ENCODE peak calls at places on chromosomes 1 and 21, in five cellular contexts. V, G, Q, C and M are unnamed samples.

GRCh38 chr1:69120828-69121227 is 446.9 kb upstream of the LRRC7 start:
- DNase-seq in V (no peak), G (no peak), Q (no peak), C (no peak), M (no peak)

GRCh38 chr21:32335601-32336575 is 37.2 kb downstream of the MRAP start:
- DNase-seq in V (no peak), G (no peak), Q (no peak), C (no peak), M (no peak)

GRCh38 chr1:159076753-159077656 is at the start of gene AIM2:
- DNase-seq in V (no peak), G (peak), Q (peak), C (no peak), M (no peak)

GRCh38 chr1:3747903-3748302 is 4.3 kb upstream of the CCDC27 start:
- DNase-seq in V (no peak), G (no peak), Q (no peak), C (no peak), M (no peak)

GRCh38 chr1:219430419-219430818 is 182.5 kb downstream of the ZC3H11B start:
- DNase-seq in V (no peak), G (no peak), Q (no peak), C (no peak), M (no peak)

GRCh38 chr1:23167353-23168078 is 1.1 kb downstream of the LUZP1 start:
- DNase-seq in V (no peak), G (no peak), Q (peak), C (peak), M (peak)

GRCh38 chr1:53765656-53766055 is 26.7 kb upstream of the GLIS1 start:
- DNase-seq in V (no peak), G (no peak), Q (no peak), C (no peak), M (no peak)

GRCh38 chr1:116008651-116009380 is 32.5 kb downstream of the SLC22A15 start:
- DNase-seq in V (no peak), G (no peak), Q (no peak), C (no peak), M (no peak)

GRCh38 chr21:16578912-16579311 is 849.1 kb downstream of the USP25 start:
- DNase-seq in V (no peak), G (no peak), Q (no peak), C (no peak), M (no peak)

GRCh38 chr1:44031900-44032817 is 897 bp upstream of the SLC6A9 start:
- DNase-seq in V (no peak), G (no peak), Q (no peak), C (no peak), M (peak)

GRCh38 chr1:44318097-44319088 is 36.7 kb downstream of the ERI3 start:
- DNase-seq in V (peak), G (no peak), Q (peak), C (peak), M (peak)

GRCh38 chr21:29349702-29350101 is 51.0 kb downstream of the BACH1 start:
- DNase-seq in V (no peak), G (no peak), Q (no peak), C (no peak), M (no peak)

GRCh38 chr1:12336436-12336835 is 106.6 kb downstream of the VPS13D start:
- DNase-seq in V (no peak), G (no peak), Q (no peak), C (no peak), M (no peak)

GRCh38 chr1:203113308-203113707 is 14.2 kb upstream of the ADORA1 start:
- DNase-seq in V (no peak), G (no peak), Q (no peak), C (no peak), M (no peak)

GRCh38 chr1:57033222-57034019 is 67.6 kb upstream of the C8B start:
- DNase-seq in V (no peak), G (no peak), Q (no peak), C (no peak), M (no peak)

GRCh38 chr1:10553124-10553523 is 78.4 kb downstream of the PEX14 start:
- DNase-seq in V (no peak), G (no peak), Q (no peak), C (no peak), M (no peak)

GRCh38 chr1:93321720-93322119 is 24.0 kb upstream of the DR1 start:
- DNase-seq in V (no peak), G (no peak), Q (no peak), C (no peak), M (no peak)
- H3K4me2 ChIP-seq in V (no peak), G (no peak), Q (no peak), C (no peak), M (no peak)

DNA sequence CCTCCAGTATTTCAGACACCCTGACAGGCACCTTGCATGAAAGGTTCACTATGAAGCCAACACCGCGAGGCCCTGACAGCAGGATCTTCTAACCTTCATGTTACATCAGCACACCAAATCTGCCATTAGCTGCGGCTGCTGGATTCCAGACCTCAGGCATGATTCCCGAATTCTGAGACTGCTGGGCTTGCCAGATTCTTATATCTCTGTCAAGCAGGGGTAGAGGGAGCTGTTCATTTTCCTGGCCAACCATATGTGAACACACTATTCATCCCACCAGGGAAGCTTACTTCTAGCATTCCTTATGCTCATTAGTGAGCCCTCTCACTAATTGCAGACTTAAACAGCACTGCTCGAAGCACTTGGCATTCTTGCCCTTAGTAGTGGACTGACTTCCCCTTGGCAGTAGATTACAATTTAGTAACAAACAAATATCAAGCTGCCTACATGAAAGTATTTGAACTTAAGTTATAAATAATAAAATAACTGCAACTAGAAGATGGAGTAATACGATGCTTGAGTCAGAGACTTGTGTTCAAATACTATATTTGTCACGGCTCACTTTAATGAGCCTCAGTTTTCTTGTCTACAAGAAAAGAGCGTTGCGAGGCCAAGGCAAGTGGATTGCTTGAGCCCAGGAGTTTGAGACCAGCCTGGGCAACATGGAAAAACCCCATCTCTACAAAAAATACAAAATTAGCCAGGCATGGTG is 43.3 kb downstream of the NID1 start:
- DNase-seq in V (no peak), G (no peak), Q (no peak), C (no peak), M (no peak)
- TF ChIP-seq JUNB in V (no peak), G (no peak), Q (no peak), C (no peak), M (no peak)

GRCh38 chr21:37338671-37339526 is 27.7 kb upstream of the DYRK1A start:
- DNase-seq in V (peak), G (no peak), Q (peak), C (peak), M (no peak)

GRCh38 chr21:37341254-37341960 is 25.2 kb upstream of the DYRK1A start:
- DNase-seq in V (no peak), G (no peak), Q (no peak), C (no peak), M (no peak)

GRCh38 chr21:37339527-37339889 is 27.1 kb upstream of the DYRK1A start:
- DNase-seq in V (no peak), G (no peak), Q (no peak), C (no peak), M (no peak)

GRCh38 chr21:37337831-37338230 is 28.7 kb upstream of the DYRK1A start:
- DNase-seq in V (no peak), G (no peak), Q (no peak), C (no peak), M (no peak)

DNA sequence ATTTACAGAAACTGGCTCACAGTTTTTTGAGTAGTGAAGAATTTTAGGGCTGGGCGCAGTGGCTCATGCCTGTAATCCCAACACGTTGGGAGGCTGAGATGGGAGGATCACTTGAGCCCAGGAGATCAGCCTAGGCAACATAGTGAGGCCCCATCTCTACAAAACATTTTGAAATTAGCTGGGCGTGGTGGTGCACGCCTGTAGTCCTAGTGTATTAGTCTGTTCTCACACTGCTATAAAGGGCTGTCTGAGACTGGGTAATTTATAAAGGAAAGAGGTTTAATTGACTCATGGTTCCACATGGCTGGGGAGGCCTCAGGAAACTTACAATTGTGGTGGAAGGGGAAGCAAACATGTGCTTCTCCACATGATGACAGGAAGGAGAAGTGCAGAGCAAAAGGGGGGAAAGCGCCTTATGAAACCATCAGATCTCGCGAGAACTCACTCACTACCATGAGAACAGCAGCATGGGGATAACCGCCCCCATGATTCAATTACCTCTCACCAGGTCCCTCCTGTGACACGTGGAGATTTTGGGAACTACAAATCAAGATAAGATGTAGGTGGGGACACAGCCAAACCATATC is 24.4 kb upstream of the DYRK1A start:
- DNase-seq in V (no peak), G (no peak), Q (no peak), C (no peak), M (no peak)
- H3K4me2 ChIP-seq in V (no peak), G (no peak), Q (no peak), C (no peak), M (no peak)

GRCh38 chr1:29557066-29557465 is 320.7 kb downstream of the PTPRU start:
- DNase-seq in V (no peak), G (no peak), Q (no peak), C (no peak), M (no peak)

GRCh38 chr1:29551536-29551935 is 315.2 kb downstream of the PTPRU start:
- DNase-seq in V (no peak), G (no peak), Q (no peak), C (no peak), M (no peak)

GRCh38 chr1:29555043-29555620 is 318.8 kb downstream of the PTPRU start:
- DNase-seq in V (no peak), G (no peak), Q (no peak), C (no peak), M (no peak)

GRCh38 chr1:29556657-29557056 is 320.3 kb downstream of the PTPRU start:
- DNase-seq in V (no peak), G (no peak), Q (no peak), C (no peak), M (no peak)

GRCh38 chr1:29554208-29554778 is 318.0 kb downstream of the PTPRU start:
- DNase-seq in V (no peak), G (no peak), Q (no peak), C (no peak), M (no peak)
- TF ChIP-seq JUNB in V (no peak), G (no peak), Q (no peak), C (no peak), M (no peak)

GRCh38 chr1:52542085-52542688 is 10.7 kb downstream of the TUT4 start:
- DNase-seq in V (no peak), G (no peak), Q (no peak), C (no peak), M (no peak)
- H3K4me2 ChIP-seq in V (no peak), G (no peak), Q (no peak), C (no peak), M (no peak)

DNA sequence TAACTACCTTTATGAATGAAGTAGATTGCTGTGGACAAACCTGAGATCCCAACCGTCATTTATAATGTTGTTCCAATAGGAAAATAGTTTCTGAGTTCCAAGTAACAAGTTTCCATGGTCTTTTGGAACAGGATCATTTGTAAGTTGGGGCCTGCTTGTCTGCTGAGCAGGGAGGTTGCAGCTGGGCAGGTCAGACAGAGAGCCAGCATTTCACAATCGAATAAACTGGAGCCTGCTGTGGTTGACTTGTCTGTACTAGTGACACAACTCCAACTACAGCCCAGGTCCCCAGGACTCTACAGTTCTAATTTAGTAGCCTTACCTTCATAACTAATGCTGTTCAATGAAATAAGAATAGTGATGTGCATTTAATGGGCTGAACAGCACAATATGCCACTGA is 18.6 kb upstream of the RALGPS2 start:
- DNase-seq in V (no peak), G (no peak), Q (no peak), C (no peak), M (no peak)
- TF ChIP-seq JUNB in V (no peak), G (no peak), Q (no peak), C (no peak), M (no peak)

GRCh38 chr1:156870734-156871133 is 10.1 kb downstream of the NTRK1 start:
- DNase-seq in V (peak), G (no peak), Q (no peak), C (no peak), M (no peak)
- H3K4me2 ChIP-seq in V (peak), G (no peak), Q (no peak), C (no peak), M (no peak)

DNA sequence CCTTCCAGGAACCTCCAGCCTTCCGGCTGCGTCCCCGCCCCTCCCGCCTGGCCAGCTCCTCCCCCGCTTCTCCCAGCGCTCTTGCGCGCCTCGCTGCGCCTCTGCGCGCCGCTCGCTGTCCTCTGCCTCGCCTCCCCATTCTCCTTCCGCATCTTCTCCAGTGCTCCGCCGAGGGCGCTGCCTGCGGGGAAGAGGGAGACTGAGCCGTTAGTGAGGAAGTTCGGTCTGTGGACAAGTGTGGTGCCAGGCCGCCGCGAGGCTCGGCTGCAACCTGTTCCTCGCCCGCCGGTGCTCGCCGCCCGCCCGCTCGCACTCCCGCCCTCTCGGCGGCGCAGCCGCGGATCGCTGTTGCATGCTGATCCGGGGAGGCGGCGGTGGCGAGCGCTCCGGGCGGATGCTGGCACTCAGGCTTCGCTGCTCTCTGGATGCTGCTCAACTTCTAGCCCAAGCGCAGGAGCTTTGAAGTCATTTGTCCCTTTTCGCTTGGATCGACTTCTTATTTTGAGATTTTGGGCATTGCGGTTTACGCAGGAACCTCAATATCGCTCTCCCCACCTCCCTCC is 715 bp upstream of the CACNA1E start:
- DNase-seq in V (no peak), G (no peak), Q (peak), C (no peak), M (peak)
- TF ChIP-seq JUNB in V (no peak), G (no peak), Q (no peak), C (no peak), M (no peak)

DNA sequence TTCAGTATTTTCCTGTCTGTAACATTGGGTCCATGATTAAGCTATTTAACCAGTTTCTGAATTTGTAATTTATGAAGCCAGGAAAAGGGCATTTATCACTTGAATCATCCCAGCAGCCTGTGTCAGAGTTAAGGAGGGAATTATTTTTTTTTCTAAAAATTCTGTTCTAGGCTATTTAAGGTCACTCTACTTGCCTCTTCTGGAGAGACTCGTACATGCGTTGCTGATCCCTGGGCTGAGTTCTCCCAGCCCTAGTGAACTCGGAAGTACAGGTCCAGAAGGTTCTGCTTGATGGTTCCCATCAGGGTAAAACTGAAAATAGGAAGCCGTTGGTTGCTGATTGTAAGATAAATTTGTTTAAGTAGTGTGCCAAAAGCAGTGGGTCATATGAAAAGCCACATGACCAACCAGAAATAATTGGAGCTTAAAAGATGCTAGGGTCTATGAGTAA is 90.7 kb downstream of the GPR88 start:
- DNase-seq in V (no peak), G (no peak), Q (no peak), C (no peak), M (no peak)
- H3K4me2 ChIP-seq in V (no peak), G (no peak), Q (no peak), C (no peak), M (no peak)

DNA sequence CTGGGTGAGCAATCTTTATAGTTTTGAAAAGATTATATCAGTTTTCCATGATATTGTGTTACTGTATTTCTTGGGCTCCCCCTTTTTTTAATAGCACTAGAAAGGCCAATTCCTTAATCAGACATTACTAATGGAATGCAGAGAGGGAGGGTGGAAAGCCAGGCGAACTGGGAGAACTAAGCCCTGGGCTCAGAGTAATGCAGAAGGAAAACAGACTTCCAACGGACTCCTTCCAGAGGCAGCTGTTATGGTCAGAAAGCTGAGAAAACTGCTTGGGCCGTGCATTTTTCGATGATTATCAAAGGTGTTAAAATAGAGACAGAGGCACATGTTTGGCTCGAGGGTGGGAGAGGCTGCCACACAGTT is 206.4 kb downstream of the FOXD2 start:
- DNase-seq in V (no peak), G (no peak), Q (no peak), C (no peak), M (peak)
- TF ChIP-seq JUNB in V (no peak), G (no peak), Q (no peak), C (no peak), M (no peak)